ENCODE peak calls at places on chromosomes 13 and 19, in nine cellular contexts. U is A549, J is ovary, O is cardiac muscle cell, Y is sigmoid colon, Z is heart right ventricle, S is left ventricle myocardium inferior, W is testis, T is neural progenitor cell. C is an unnamed sample. For H3K4me1, the result is how much of the 10 kb centered on the place peaks cover.

GRCh38 chr13:94325660-94326059 is 153.8 kb downstream of the DCT start:
- DNase-seq in J (peak), Z (no peak), O (peak), U (no peak), W (no peak), T (no peak), S (no peak), Y (no peak), C (peak)

GRCh38 chr13:75771818-75772217 is 135.7 kb downstream of the LMO7 start:
- DNase-seq in J (no peak), T (no peak), S (no peak), Z (no peak), W (no peak), Y (no peak), O (peak), U (peak), C (no peak)

GRCh38 chr13:25738797-25739196 is 313.0 kb downstream of the SHISA2 start:
- DNase-seq in U (no peak), W (no peak), O (peak), T (no peak), J (no peak), Y (no peak), Z (no peak), S (no peak), C (no peak)

GRCh38 chr19:44303976-44304568 is 753 bp downstream of the ZNF235 start:
- DNase-seq in O (no peak), S (no peak), Z (no peak), T (peak), U (peak), J (peak), W (peak), Y (no peak), C (no peak)

GRCh38 chr19:17005000-17005399 is 21.6 kb downstream of the CPAMD8 start:
- DNase-seq in Z (no peak), T (no peak), J (no peak), W (no peak), O (no peak), S (no peak), U (no peak), Y (no peak), C (no peak)

GRCh38 chr13:108776650-108777049 is 147.2 kb downstream of the MYO16 start:
- DNase-seq in U (no peak), T (no peak), O (no peak), Z (no peak), J (no peak), W (no peak), Y (no peak), S (no peak), C (no peak)

GRCh38 chr19:41339936-41340335 is 13.8 kb downstream of the TGFB1 start:
- DNase-seq in Y (no peak), S (no peak), J (no peak), U (peak), Z (no peak), T (no peak), O (peak), W (no peak), C (no peak)

GRCh38 chr19:3863648-3864047 is 5.2 kb downstream of the ZFR2 start:
- DNase-seq in Y (no peak), T (no peak), J (no peak), W (no peak), O (no peak), S (no peak), U (no peak), Z (no peak), C (no peak)

GRCh38 chr13:42720116-42720857 is 61.1 kb upstream of the FAM216B start:
- DNase-seq in Z (no peak), W (no peak), T (no peak), J (peak), U (peak), Y (peak), O (peak), S (no peak), C (no peak)

GRCh38 chr13:112245959-112246358 is 130.2 kb upstream of the SPACA7 start:
- DNase-seq in T (no peak), O (no peak), S (no peak), U (no peak), W (peak), Z (no peak), Y (peak), J (no peak), C (no peak)

GRCh38 chr13:98445340-98446233 is 131.3 kb downstream of the STK24 start:
- DNase-seq in S (peak), U (peak), W (peak), O (peak), Z (peak), T (peak), J (peak), Y (peak), C (peak)

GRCh38 chr13:94054159-94054558 is 425.3 kb downstream of the DCT start:
- DNase-seq in U (no peak), S (no peak), J (no peak), T (no peak), O (no peak), Z (no peak), Y (no peak), W (no peak), C (no peak)

GRCh38 chr19:47315125-47315821 is 5.6 kb downstream of the C5AR1 start:
- DNase-seq in U (peak), T (no peak), Y (peak), J (peak), O (peak), Z (no peak), W (peak), S (peak), C (no peak)

GRCh38 chr13:51341232-51341631 is 1.7 kb downstream of the SERPINE3 start:
- DNase-seq in U (no peak), J (no peak), S (no peak), Y (no peak), Z (no peak), O (no peak), T (no peak), W (no peak), C (no peak)

GRCh38 chr19:44600466-44600865 is 12.9 kb upstream of the IGSF23 start:
- DNase-seq in S (no peak), U (no peak), T (no peak), W (no peak), J (no peak), O (no peak), Y (no peak), Z (no peak), C (no peak)

GRCh38 chr13:25882732-25883357 is 169.0 kb downstream of the SHISA2 start:
- DNase-seq in Z (no peak), J (no peak), Y (no peak), O (no peak), W (no peak), T (peak), S (no peak), U (no peak), C (no peak)

GRCh38 chr19:11203194-11204075 is 6.1 kb upstream of the KANK2 start:
- DNase-seq in T (peak), J (peak), Y (peak), O (peak), W (peak), Z (peak), S (peak), U (peak), C (peak)

GRCh38 chr13:113053801-113054604 is 51.6 kb upstream of the F7 start:
- DNase-seq in Y (no peak), T (no peak), O (no peak), Z (peak), U (no peak), S (peak), J (no peak), W (no peak), C (no peak)

GRCh38 chr13:79392882-79393563 is 13.0 kb downstream of the RBM26 start:
- DNase-seq in W (no peak), Z (no peak), T (no peak), U (no peak), J (no peak), S (no peak), O (peak), Y (no peak), C (no peak)

GRCh38 chr13:109271991-109272454 is 514.4 kb downstream of the IRS2 start:
- DNase-seq in Y (no peak), J (no peak), O (no peak), U (no peak), S (no peak), T (peak), W (no peak), Z (no peak), C (no peak)

GRCh38 chr13:29411493-29411892 is 184.0 kb downstream of the SLC7A1 start:
- DNase-seq in Y (no peak), Z (no peak), T (no peak), U (no peak), W (no peak), O (peak), J (no peak), S (no peak), C (no peak)

GRCh38 chr19:35459414-35460082 is 11.5 kb downstream of the FFAR2 start:
- DNase-seq in W (peak), T (no peak), O (peak), J (peak), Z (peak), Y (no peak), U (no peak), S (peak), C (peak)

GRCh38 chr19:5154129-5154798 is 185.4 kb downstream of the KDM4B start:
- DNase-seq in O (peak), S (no peak), J (peak), Z (peak), W (no peak), Y (peak), T (peak), U (peak), C (peak)

GRCh38 chr19:52102163-52102562 is 6.6 kb upstream of the ZNF841 start:
- DNase-seq in Y (no peak), Z (no peak), O (no peak), T (no peak), J (no peak), S (no peak), U (no peak), W (no peak), C (no peak)

GRCh38 chr13:26914624-26915023 is 154.0 kb upstream of the GPR12 start:
- DNase-seq in O (peak), U (no peak), J (no peak), Y (no peak), W (no peak), S (no peak), Z (no peak), T (no peak), C (no peak)

GRCh38 chr13:73578251-73578875 is 519.6 kb downstream of the KLF5 start:
- DNase-seq in J (no peak), U (no peak), W (peak), Y (no peak), Z (no peak), O (peak), T (no peak), S (no peak), C (no peak)

GRCh38 chr19:40733149-40733548 is 16.2 kb downstream of the ITPKC start:
- DNase-seq in U (no peak), Z (no peak), O (no peak), S (no peak), T (no peak), Y (no peak), J (no peak), W (no peak), C (no peak)

GRCh38 chr19:16791942-16792341 is 37.3 kb upstream of the SIN3B start:
- DNase-seq in J (no peak), S (no peak), U (no peak), T (no peak), Z (no peak), W (no peak), Y (no peak), O (no peak), C (no peak)

GRCh38 chr13:50527612-50528509 is 315.6 kb downstream of the DLEU7 start:
- DNase-seq in J (no peak), U (no peak), T (no peak), S (no peak), Y (no peak), Z (no peak), W (no peak), O (no peak), C (peak)

GRCh38 chr19:1000095-1000494 is at the start of gene GRIN3B:
- DNase-seq in S (no peak), T (peak), Y (no peak), W (peak), O (peak), Z (peak), U (peak), J (no peak), C (no peak)

GRCh38 chr19:33580026-33580644 is 41.6 kb upstream of the CHST8 start:
- DNase-seq in T (no peak), Y (no peak), Z (no peak), U (no peak), W (no peak), O (no peak), J (no peak), S (no peak), C (no peak)

GRCh38 chr13:40389081-40389641 is 277.3 kb downstream of the FOXO1 start:
- DNase-seq in Z (no peak), Y (no peak), T (no peak), J (no peak), S (no peak), O (no peak), U (no peak), W (no peak), C (no peak)

GRCh38 chr19:31220540-31220939 is 128.7 kb downstream of the TSHZ3 start:
- DNase-seq in W (no peak), T (peak), Z (no peak), O (no peak), U (no peak), J (no peak), Y (no peak), S (no peak), C (no peak)

GRCh38 chr19:56811480-56811879 is 29.0 kb downstream of the PEG3 start:
- DNase-seq in J (no peak), W (no peak), S (no peak), U (no peak), T (no peak), Z (no peak), O (no peak), Y (no peak), C (no peak)

GRCh38 chr19:5339470-5339949 is 1.1 kb downstream of the PTPRS start:
- DNase-seq in T (peak), O (no peak), J (no peak), W (no peak), Z (no peak), Y (no peak), U (no peak), S (no peak), C (no peak)

GRCh38 chr13:113176292-113176691 is 17.8 kb downstream of the PROZ start:
- DNase-seq in O (no peak), Y (no peak), U (no peak), J (no peak), Z (peak), T (no peak), W (no peak), S (no peak), C (no peak)

GRCh38 chr19:49997709-49998108 is 27.5 kb downstream of the VRK3 start:
- DNase-seq in Y (no peak), U (peak), T (peak), O (peak), Z (no peak), S (no peak), J (no peak), W (peak), C (no peak)

GRCh38 chr13:39321578-39321977 is 281.4 kb downstream of the LHFPL6 start:
- DNase-seq in T (no peak), J (peak), O (peak), W (no peak), Y (peak), S (no peak), U (no peak), Z (no peak), C (peak)

GRCh38 chr19:7681336-7682174 is 922 bp downstream of the TRAPPC5 start:
- DNase-seq in Y (peak), S (peak), W (peak), O (peak), Z (peak), T (peak), J (peak), U (peak), C (peak)

DNA sequence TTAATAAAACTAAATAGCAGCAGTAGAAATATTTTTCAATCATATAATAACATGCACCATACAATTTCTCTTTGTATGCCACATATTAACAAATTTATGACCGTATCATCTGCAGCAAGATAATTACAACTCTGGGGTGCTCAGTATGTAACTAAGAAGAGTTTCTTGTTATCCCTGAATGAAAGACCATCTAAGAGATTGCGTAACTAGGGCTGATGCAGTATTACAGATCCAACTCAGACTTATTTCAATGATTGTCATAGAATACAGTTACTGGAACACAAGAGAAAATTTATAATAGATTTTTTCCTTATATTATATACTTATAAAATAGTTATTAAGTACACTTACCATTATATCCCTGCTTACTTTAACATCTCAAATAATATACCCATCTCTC is 305.1 kb downstream of the SLITRK1 start:
- DNase-seq in J (no peak), T (no peak), S (no peak), Y (no peak), O (no peak), U (no peak), W (no peak), Z (no peak), C (no peak)
- H3K4me1 ChIP-seq in J (under half), T (under half), S (under half), Y (under half), O (under half), U (under half), W (under half), Z (under half), C (under half)

GRCh38 chr19:2328401-2329161 is at the start of the genes LSM7 and SPPL2B:
- DNase-seq in U (peak), T (peak), O (peak), W (peak), J (peak), S (peak), Z (peak), Y (peak), C (peak)

GRCh38 chr19:2330632-2331284 is 2.3 kb downstream of the SPPL2B start:
- DNase-seq in Y (no peak), W (no peak), J (no peak), Z (no peak), O (no peak), S (no peak), U (no peak), T (no peak), C (no peak)

GRCh38 chr19:2329162-2329505 is 650 bp downstream of the SPPL2B start:
- DNase-seq in J (no peak), Y (no peak), W (no peak), O (no peak), T (no peak), Z (no peak), U (no peak), S (no peak), C (no peak)

GRCh38 chr19:2330255-2330631 is 1.8 kb downstream of the SPPL2B start:
- DNase-seq in W (no peak), O (no peak), S (no peak), U (no peak), T (no peak), Y (no peak), J (no peak), Z (no peak), C (no peak)

DNA sequence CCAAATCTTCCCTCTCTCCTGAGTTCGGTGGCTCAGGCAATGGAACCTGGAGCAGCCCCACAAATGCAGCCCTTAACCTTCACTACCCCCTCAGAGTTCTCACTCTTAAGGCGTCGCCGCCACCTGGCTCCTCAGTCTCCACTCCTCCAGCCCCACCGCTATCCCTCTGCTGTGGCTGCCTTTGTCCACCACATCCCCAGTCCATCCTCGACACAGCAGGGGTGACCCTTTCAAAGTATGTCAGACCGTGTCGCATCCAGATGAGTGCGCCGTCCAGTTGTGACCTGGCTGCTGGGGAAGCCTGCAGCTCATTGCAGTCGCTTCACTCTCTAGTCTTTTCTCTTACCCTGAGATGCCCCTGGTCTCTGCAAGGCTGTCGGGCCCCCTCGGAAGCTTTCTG is 1.0 kb downstream of the SPPL2B start:
- DNase-seq in U (no peak), T (peak), O (no peak), W (no peak), Y (no peak), J (no peak), S (no peak), Z (no peak), C (no peak)
- H3K4me1 ChIP-seq in U (under half), T (under half), O (under half), W (under half), Y (half or more), J (under half), S (half or more), Z (under half), C (under half)

GRCh38 chr19:48961051-48961649 is 4.0 kb upstream of the FTL start:
- DNase-seq in J (peak), T (no peak), O (no peak), Y (no peak), W (no peak), U (no peak), S (no peak), Z (no peak), C (no peak)

GRCh38 chr19:48962029-48962848 is 2.9 kb upstream of the FTL start:
- DNase-seq in W (peak), Y (peak), S (peak), J (peak), O (peak), Z (peak), T (no peak), U (peak), C (peak)

GRCh38 chr19:48963371-48964204 is 1.5 kb upstream of the FTL start:
- DNase-seq in Y (peak), U (peak), Z (peak), T (peak), S (peak), J (peak), O (peak), W (peak), C (peak)

GRCh38 chr19:48962849-48963165 is 2.3 kb upstream of the FTL start:
- DNase-seq in Z (no peak), U (peak), Y (no peak), T (no peak), S (no peak), J (no peak), W (no peak), O (no peak), C (no peak)

GRCh38 chr19:48961673-48962028 is 3.5 kb upstream of the FTL start:
- DNase-seq in Z (no peak), O (no peak), U (no peak), J (no peak), T (no peak), Y (no peak), S (no peak), W (no peak), C (no peak)
- H3K4me1 ChIP-seq in Z (under half), O (under half), U (under half), J (under half), T (under half), Y (under half), S (under half), W (under half), C (under half)

DNA sequence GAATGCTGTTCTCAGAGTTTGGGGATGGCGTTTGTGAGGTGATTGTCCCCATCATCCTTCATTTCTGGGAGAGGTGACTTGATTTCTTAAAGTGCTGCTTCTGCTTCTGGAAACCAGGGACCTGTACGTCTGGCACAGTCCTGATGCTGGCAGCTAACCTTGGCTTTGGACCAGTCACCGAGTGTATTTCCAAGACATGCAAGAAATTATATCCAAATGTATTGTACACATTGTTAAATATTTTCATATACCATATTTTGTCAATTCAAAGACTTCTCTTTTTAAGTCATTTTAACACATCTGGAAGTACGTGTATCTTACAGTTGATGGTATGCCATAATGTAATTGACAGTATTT is 97.4 kb downstream of the ARHGEF7 start:
- DNase-seq in O (no peak), J (no peak), S (no peak), T (no peak), Z (no peak), W (no peak), U (no peak), Y (no peak), C (no peak)
- H3K4me1 ChIP-seq in O (under half), J (under half), S (half or more), T (half or more), Z (under half), W (under half), U (under half), Y (under half), C (half or more)

DNA sequence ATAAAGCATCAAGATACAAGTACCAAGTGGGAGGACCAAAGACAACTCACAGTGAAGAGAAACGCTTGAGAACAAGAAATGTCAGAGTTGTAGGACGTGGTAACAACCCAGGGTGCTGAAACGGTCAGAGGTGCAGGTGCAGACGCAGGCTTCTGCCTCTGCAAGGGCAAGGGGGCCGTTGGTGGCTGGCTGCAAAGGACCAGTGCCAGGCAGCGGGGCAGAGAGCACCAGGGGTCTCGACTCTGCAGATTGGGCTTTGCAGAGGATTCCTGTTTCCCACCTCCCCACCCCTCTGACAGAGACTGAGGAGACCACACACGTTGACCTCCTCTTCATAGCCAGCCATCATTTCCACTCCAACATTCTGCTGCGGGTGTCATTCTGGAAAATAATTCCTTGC is 38.3 kb downstream of the RAB20 start:
- DNase-seq in U (no peak), S (no peak), J (no peak), Y (peak), Z (no peak), T (no peak), O (no peak), W (no peak), C (no peak)
- H3K4me1 ChIP-seq in U (under half), S (half or more), J (under half), Y (under half), Z (under half), T (under half), O (under half), W (under half), C (under half)

GRCh38 chr19:18291019-18291524 is 9.7 kb upstream of the JUND start:
- DNase-seq in S (peak), O (peak), T (no peak), U (no peak), J (peak), Y (no peak), W (no peak), Z (peak), C (no peak)
- H3K4me1 ChIP-seq in S (under half), O (under half), T (under half), U (under half), J (under half), Y (under half), W (under half), Z (under half), C (under half)

C was measured in heart left ventricle.